ENCODE peak calls at places on chromosomes 6 and 20, in five cellular contexts. I, W, H, K and D are unnamed samples.

GRCh38 chr20:33518071-33518470 is 28.2 kb downstream of the CBFA2T2 start:
- DNase-seq in I (no peak), W (no peak), H (peak), K (no peak), D (no peak)

GRCh38 chr6:11011787-11012234 is 32.3 kb downstream of the ELOVL2 start:
- DNase-seq in I (no peak), W (peak), H (peak), K (peak), D (no peak)

GRCh38 chr20:63055575-63056235 is 48.9 kb upstream of the BHLHE23 start:
- DNase-seq in I (no peak), W (no peak), H (no peak), K (no peak), D (no peak)

GRCh38 chr20:15550116-15550870 is 1023.0 kb downstream of the KIF16B start:
- DNase-seq in I (no peak), W (no peak), H (no peak), K (no peak), D (no peak)

GRCh38 chr6:156717542-156717941 is 59.6 kb upstream of the ARID1B start:
- DNase-seq in I (no peak), W (no peak), H (no peak), K (no peak), D (no peak)

GRCh38 chr6:46221221-46221793 is 50.5 kb upstream of the ENPP5 start:
- DNase-seq in I (peak), W (no peak), H (peak), K (peak), D (no peak)

GRCh38 chr6:36765943-36766648 is 68.5 kb downstream of the RAB44 start:
- DNase-seq in I (peak), W (peak), H (peak), K (peak), D (peak)

GRCh38 chr20:2521369-2522305 is 12.9 kb upstream of the ZNF343 start:
- DNase-seq in I (peak), W (no peak), H (peak), K (peak), D (no peak)

GRCh38 chr6:22807818-22808217 is 238.5 kb downstream of the HDGFL1 start:
- DNase-seq in I (no peak), W (no peak), H (no peak), K (peak), D (no peak)

GRCh38 chr20:43096471-43096870 is 93.2 kb downstream of the PTPRT start:
- DNase-seq in I (no peak), W (no peak), H (no peak), K (no peak), D (no peak)

GRCh38 chr6:116210316-116210715 is 43.6 kb downstream of the TSPYL4 start:
- DNase-seq in I (no peak), W (no peak), H (no peak), K (no peak), D (no peak)

GRCh38 chr6:161374971-161375873 is 101.4 kb upstream of the AGPAT4 start:
- DNase-seq in I (no peak), W (peak), H (peak), K (peak), D (no peak)

GRCh38 chr6:19472168-19472567 is 365.0 kb upstream of the ID4 start:
- DNase-seq in I (no peak), W (no peak), H (peak), K (no peak), D (no peak)

GRCh38 chr20:23445596-23446217 is 6.2 kb downstream of the CSTL1 start:
- DNase-seq in I (no peak), W (no peak), H (peak), K (no peak), D (no peak)

GRCh38 chr6:37339911-37340638 is 13.7 kb upstream of the RNF8 start:
- DNase-seq in I (no peak), W (no peak), H (no peak), K (no peak), D (no peak)

GRCh38 chr20:15862178-15862577 is 711.1 kb downstream of the KIF16B start:
- DNase-seq in I (no peak), W (no peak), H (no peak), K (no peak), D (no peak)

GRCh38 chr20:53220482-53221307 is 248.5 kb downstream of the TSHZ2 start:
- DNase-seq in I (no peak), W (no peak), H (peak), K (no peak), D (no peak)

GRCh38 chr6:42314571-42314950 is 96.9 kb upstream of the MRPS10 start:
- DNase-seq in I (no peak), W (no peak), H (no peak), K (no peak), D (no peak)

GRCh38 chr6:157909282-157909664 is 72.4 kb upstream of the SYNJ2 start:
- DNase-seq in I (peak), W (no peak), H (no peak), K (no peak), D (no peak)

GRCh38 chr6:30951907-30952469 is 11.2 kb downstream of the MUCL3 start:
- DNase-seq in I (peak), W (no peak), H (no peak), K (no peak), D (no peak)

GRCh38 chr6:7580927-7581618 is 8.9 kb upstream of the SNRNP48 start:
- DNase-seq in I (no peak), W (no peak), H (no peak), K (no peak), D (no peak)

GRCh38 chr6:12313992-12314589 is 23.9 kb downstream of the EDN1 start:
- DNase-seq in I (no peak), W (peak), H (peak), K (no peak), D (no peak)

GRCh38 chr6:29656798-29657197 is at the start of gene MOG:
- DNase-seq in I (no peak), W (no peak), H (no peak), K (no peak), D (no peak)

GRCh38 chr6:132161283-132161682 is 210.1 kb upstream of the CCN2 start:
- DNase-seq in I (peak), W (no peak), H (peak), K (peak), D (no peak)

GRCh38 chr20:43560974-43561373 is 2.1 kb downstream of the SGK2 start:
- DNase-seq in I (no peak), W (no peak), H (no peak), K (no peak), D (no peak)

GRCh38 chr6:36121752-36122494 is 8.4 kb upstream of the MAPK13 start:
- DNase-seq in I (no peak), W (no peak), H (no peak), K (no peak), D (no peak)

GRCh38 chr20:37161830-37162549 is 17.1 kb upstream of the RPN2 start:
- DNase-seq in I (no peak), W (no peak), H (no peak), K (no peak), D (no peak)

GRCh38 chr6:56513631-56514030 is 129.1 kb downstream of the DST start:
- DNase-seq in I (no peak), W (no peak), H (no peak), K (no peak), D (no peak)

GRCh38 chr20:64084209-64085152 is at the start of gene LKAAEAR1:
- DNase-seq in I (no peak), W (no peak), H (no peak), K (peak), D (no peak)

GRCh38 chr6:82410151-82410621 is 46.6 kb downstream of the TPBG start:
- DNase-seq in I (no peak), W (no peak), H (peak), K (no peak), D (no peak)

GRCh38 chr6:15088904-15089568 is 156.8 kb upstream of the JARID2 start:
- DNase-seq in I (no peak), W (no peak), H (no peak), K (no peak), D (no peak)

GRCh38 chr6:84329077-84329476 is 101.6 kb upstream of the CEP162 start:
- DNase-seq in I (no peak), W (no peak), H (no peak), K (peak), D (no peak)

GRCh38 chr6:130262008-130262407 is 39.3 kb upstream of the SAMD3 start:
- DNase-seq in I (no peak), W (no peak), H (no peak), K (no peak), D (no peak)

GRCh38 chr6:130259557-130259956 is 36.8 kb upstream of the SAMD3 start:
- DNase-seq in I (no peak), W (no peak), H (no peak), K (no peak), D (no peak)

DNA sequence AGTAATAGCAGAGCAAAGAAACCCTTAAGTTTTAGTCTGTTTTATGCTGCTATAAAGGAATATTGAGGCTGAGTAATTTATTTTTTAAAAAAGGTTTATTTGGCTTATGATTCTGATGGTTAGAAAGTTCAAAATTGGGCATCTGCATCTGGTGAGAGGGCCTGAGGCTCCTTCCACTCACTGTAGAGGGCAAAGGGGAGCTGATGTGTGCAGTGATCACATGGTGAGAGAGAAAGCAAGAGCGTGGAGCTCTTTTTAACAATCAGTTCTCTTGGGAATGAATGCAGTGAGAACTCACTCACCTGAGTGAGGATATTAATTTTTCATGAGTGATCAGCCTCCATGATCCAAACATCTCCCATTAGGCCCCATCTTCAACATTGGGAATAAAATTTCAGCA is 36.4 kb upstream of the SAMD3 start:
- DNase-seq in I (no peak), W (no peak), H (no peak), K (no peak), D (no peak)
- TF ChIP-seq CTCF in I (no peak), W (no peak), H (no peak), K (no peak), D (no peak)

DNA sequence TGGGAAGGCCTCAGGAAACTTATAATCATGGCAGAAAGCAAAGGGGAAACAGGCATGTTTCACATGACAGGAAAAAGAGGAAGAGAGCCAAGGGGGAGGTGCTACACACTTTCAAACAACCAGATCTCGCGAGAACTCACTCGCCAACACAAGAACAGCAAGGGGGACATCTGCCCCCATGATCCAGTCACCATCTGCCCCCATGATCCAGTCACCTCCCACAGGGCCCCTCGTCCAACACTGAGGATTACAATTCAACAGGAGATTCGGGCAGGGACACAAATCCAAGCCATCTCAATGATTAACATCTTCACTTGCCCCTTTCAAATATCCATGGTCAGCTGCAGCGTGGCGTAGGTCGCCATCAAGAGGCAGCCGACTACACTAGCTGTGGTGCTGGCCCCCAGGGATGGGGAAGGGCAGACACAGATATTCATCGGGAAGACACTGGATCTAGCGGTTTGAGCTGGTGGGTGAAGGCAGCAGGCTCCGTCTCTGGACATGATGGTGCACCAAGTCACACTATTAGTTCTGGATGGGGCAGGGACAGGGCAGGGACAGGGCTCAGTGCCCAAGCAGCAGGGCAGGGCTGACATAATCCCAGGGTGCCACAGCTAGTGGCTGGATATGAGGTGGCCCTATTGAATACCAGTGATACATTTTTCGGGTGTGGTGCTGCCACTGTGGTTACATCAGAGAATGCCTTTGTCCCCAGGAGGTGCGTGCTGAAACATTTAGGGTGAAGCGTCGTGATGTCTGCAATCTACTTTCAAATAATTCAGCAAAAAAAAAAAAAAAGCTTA is 31.6 kb downstream of the TUBB2B start:
- DNase-seq in I (no peak), W (no peak), H (peak), K (peak), D (no peak)
- TF ChIP-seq CTCF in I (no peak), W (no peak), H (no peak), K (peak), D (no peak)

GRCh38 chr6:144007779-144008500 is at the start of gene PLAGL1:
- DNase-seq in I (peak), W (peak), H (peak), K (peak), D (peak)
- TF ChIP-seq CTCF in I (no peak), W (no peak), H (no peak), K (no peak), D (no peak)

DNA sequence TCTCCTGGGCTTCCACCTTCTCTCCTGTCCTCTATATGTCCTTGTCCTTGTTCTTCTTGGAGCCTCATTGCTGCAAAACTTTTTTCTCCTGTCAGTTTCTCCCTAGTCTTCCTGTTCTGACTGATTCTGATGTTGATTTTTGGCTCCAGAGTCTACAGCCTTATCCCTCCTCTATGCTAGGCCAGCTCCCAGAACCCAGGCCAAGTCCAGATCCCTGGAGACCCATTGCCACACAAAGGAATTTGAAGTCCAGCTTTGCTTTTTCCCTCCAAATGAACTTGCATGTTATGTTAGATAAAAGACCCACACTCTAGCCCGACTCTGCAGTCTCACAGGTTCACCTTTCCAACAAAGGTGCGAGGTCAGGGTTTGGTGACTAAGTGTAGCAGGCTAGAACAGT is 203.1 kb downstream of the FNDC1 start:
- DNase-seq in I (no peak), W (no peak), H (no peak), K (no peak), D (no peak)
- TF ChIP-seq CTCF in I (no peak), W (no peak), H (no peak), K (no peak), D (no peak)

GRCh38 chr6:151376440-151376839 is 14.9 kb downstream of the ZBTB2 start:
- DNase-seq in I (no peak), W (no peak), H (peak), K (no peak), D (no peak)
- TF ChIP-seq CTCF in I (no peak), W (no peak), H (no peak), K (no peak), D (no peak)

GRCh38 chr6:137172734-137173431 is 561 bp downstream of the IL22RA2 start:
- DNase-seq in I (no peak), W (no peak), H (no peak), K (no peak), D (no peak)
- TF ChIP-seq CTCF in I (no peak), W (no peak), H (no peak), K (no peak), D (no peak)

GRCh38 chr20:30376767-30377658 is 880.5 kb upstream of the DEFB115 start:
- DNase-seq in I (peak), W (peak), H (peak), K (peak), D (no peak)
- TF ChIP-seq CTCF in I (peak), W (peak), H (peak), K (peak), D (no peak)

GRCh38 chr6:38497546-38497945 is 142.2 kb downstream of the BTBD9 start:
- DNase-seq in I (no peak), W (no peak), H (no peak), K (no peak), D (no peak)

GRCh38 chr6:38495511-38495910 is 144.2 kb downstream of the BTBD9 start:
- DNase-seq in I (no peak), W (no peak), H (no peak), K (no peak), D (no peak)

GRCh38 chr6:38495922-38496635 is 143.7 kb downstream of the BTBD9 start:
- DNase-seq in I (peak), W (no peak), H (no peak), K (no peak), D (no peak)

GRCh38 chr6:38492031-38492430 is 147.7 kb downstream of the BTBD9 start:
- DNase-seq in I (no peak), W (no peak), H (no peak), K (peak), D (no peak)

DNA sequence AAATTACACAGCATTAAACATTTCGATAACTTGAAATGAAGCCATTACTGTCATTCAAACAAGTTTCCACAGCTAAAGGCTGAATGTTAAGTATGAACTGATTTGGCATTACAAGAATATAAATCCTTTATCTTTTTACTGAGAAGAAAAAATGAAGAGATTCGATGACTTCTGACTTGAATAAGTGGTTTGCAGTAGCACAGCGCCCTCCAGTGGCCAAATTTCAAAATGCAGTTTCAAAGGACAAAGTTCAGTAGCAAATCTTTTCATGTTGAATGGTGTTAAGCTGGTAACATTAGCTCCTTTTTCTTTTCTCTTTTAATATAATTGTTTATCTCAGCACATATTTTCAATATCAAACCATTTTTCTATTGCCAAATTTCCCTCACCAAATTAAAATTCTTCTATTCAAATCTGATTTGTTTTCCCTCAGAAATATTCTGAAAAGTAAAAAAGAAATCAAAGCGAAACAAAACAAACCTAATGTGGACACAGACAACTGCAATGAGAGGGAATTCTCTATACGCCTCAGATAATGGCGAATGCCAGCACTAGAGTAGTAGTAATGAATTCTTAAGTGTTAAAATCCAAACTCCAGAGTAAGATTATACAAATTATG is 145.7 kb downstream of the BTBD9 start:
- DNase-seq in I (peak), W (peak), H (peak), K (peak), D (peak)
- TF ChIP-seq CTCF in I (peak), W (peak), H (peak), K (peak), D (peak)

DNA sequence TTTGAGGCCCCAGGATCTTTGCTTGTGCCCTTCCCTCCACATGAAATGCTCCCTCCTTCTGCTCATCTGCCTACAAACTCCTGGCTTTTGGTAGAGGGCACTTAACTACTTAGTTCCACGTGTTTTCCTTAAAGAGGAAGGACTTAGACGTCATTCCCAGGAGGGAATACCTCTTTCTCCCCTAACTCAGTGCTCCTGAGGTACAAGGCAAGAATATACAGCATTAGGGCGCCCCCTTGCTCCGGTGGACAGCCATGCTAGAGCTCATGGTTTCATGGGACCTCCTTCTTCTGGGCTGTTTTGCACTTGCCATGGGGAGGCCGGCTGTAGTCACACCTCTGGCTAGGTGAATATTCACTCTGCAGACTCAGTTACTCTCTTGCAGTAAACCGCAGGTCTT is 93.8 kb upstream of the LY86 start:
- DNase-seq in I (peak), W (peak), H (peak), K (peak), D (peak)
- TF ChIP-seq CTCF in I (peak), W (peak), H (peak), K (peak), D (peak)

GRCh38 chr20:3767434-3768341 is at the start of gene ADISSP:
- DNase-seq in I (peak), W (peak), H (peak), K (peak), D (peak)
- TF ChIP-seq CTCF in I (no peak), W (no peak), H (no peak), K (peak), D (peak)